ENCODE peak calls at places on chromosomes 16 and 17, in seven cellular contexts. I is colonic mucosa; W is cardiac muscle cell; G is adrenal gland; Y is keratinocyte; P is CD8-positive, alpha-beta T cell; T is lung. F is an unnamed sample.

GRCh38 chr17:77487677-77488530 is 347.1 kb downstream of the SEC14L1 start:
- DNase-seq in Y (no peak), G (no peak), P (no peak), T (no peak), W (no peak), I (no peak), F (no peak)

GRCh38 chr16:58125781-58126335 is 3.3 kb downstream of the CFAP20 start:
- DNase-seq in I (no peak), W (no peak), P (no peak), Y (no peak), G (no peak), T (no peak), F (no peak)

GRCh38 chr17:1714980-1715802 is 5.0 kb upstream of the TLCD2 start:
- DNase-seq in I (peak; percentile 87), Y (no peak), T (peak; percentile 89), P (no peak), W (peak; percentile 96), G (peak; percentile 97), F (no peak)

GRCh38 chr17:18258356-18259038 is at the start of gene FLII:
- DNase-seq in T (peak; percentile 39), W (peak; percentile 35), I (peak; percentile 68), G (peak; percentile 58), P (peak; percentile 21), Y (no peak), F (peak; percentile 61)

GRCh38 chr17:48995871-48996695 is 1.1 kb upstream of the IGF2BP1 start:
- DNase-seq in W (no peak), I (no peak), P (no peak), G (no peak), Y (no peak), T (no peak), F (no peak)

GRCh38 chr16:84198401-84198800 is 7.4 kb downstream of the ADAD2 start:
- DNase-seq in P (no peak), I (no peak), G (no peak), T (no peak), W (peak; percentile 75), Y (no peak), F (no peak)

GRCh38 chr16:10895053-10895946 is 18.3 kb downstream of the CIITA start:
- DNase-seq in P (no peak), Y (no peak), I (peak; percentile 47), T (no peak), W (peak; percentile 51), G (no peak), F (peak; percentile 57)

GRCh38 chr17:79002796-79003593 is 6.6 kb downstream of the CANT1 start:
- DNase-seq in G (no peak), I (peak; percentile 25), W (no peak), Y (no peak), P (no peak), T (no peak), F (no peak)

GRCh38 chr17:81665205-81666091 is 957 bp downstream of the OXLD1 start:
- DNase-seq in T (no peak), G (no peak), Y (no peak), P (no peak), W (peak; percentile 30), I (peak; percentile 36), F (peak; percentile 56)

GRCh38 chr16:77711775-77712174 is 10.5 kb upstream of the NUDT7 start:
- DNase-seq in P (no peak), Y (no peak), W (no peak), T (no peak), G (no peak), I (peak; percentile 34), F (no peak)

GRCh38 chr17:72504783-72505182 is 384.0 kb downstream of the SOX9 start:
- DNase-seq in T (no peak), Y (no peak), P (no peak), I (no peak), G (no peak), W (no peak), F (no peak)

GRCh38 chr17:64001763-64002529 is 3.8 kb downstream of the PRR29 start:
- DNase-seq in I (no peak), G (peak; percentile 37), Y (no peak), T (peak; percentile 79), W (peak; percentile 74), P (no peak), F (no peak)

GRCh38 chr16:29738514-29738913 is 7.3 kb downstream of the C16orf54 start:
- DNase-seq in P (no peak), Y (no peak), G (no peak), W (no peak), T (no peak), I (peak; percentile 63), F (peak; percentile 82)

GRCh38 chr16:75172578-75172977 is 24.3 kb downstream of the ZFP1 start:
- DNase-seq in I (no peak), P (no peak), Y (no peak), T (no peak), W (no peak), G (no peak), F (no peak)
- H3K9me3 ChIP-seq in I (peaks cover 13% of the 10 kb centered on the region), P (peaks cover 32% of the 10 kb centered on the region), Y (peaks cover 47% of the 10 kb centered on the region), T (peaks cover 31% of the 10 kb centered on the region), W (peaks cover 13% of the 10 kb centered on the region), G (peaks cover 33% of the 10 kb centered on the region), F (peaks cover 85% of the 10 kb centered on the region)

GRCh38 chr17:39702901-39703893 is 3.3 kb downstream of the ERBB2 start:
- DNase-seq in T (no peak), I (no peak), P (no peak), Y (no peak), G (no peak), W (no peak), F (no peak)

GRCh38 chr17:39703913-39704312 is 4.0 kb downstream of the ERBB2 start:
- DNase-seq in I (no peak), P (no peak), Y (no peak), W (no peak), G (no peak), T (no peak), F (no peak)

GRCh38 chr17:39701012-39701783 is 1.3 kb downstream of the ERBB2 start:
- DNase-seq in P (no peak), G (no peak), Y (no peak), I (peak; percentile 90), T (no peak), W (no peak), F (no peak)

GRCh38 chr17:39700148-39700987 is 504 bp downstream of the ERBB2 start:
- DNase-seq in P (no peak), W (peak; percentile 32), T (no peak), Y (no peak), I (no peak), G (no peak), F (no peak)

DNA sequence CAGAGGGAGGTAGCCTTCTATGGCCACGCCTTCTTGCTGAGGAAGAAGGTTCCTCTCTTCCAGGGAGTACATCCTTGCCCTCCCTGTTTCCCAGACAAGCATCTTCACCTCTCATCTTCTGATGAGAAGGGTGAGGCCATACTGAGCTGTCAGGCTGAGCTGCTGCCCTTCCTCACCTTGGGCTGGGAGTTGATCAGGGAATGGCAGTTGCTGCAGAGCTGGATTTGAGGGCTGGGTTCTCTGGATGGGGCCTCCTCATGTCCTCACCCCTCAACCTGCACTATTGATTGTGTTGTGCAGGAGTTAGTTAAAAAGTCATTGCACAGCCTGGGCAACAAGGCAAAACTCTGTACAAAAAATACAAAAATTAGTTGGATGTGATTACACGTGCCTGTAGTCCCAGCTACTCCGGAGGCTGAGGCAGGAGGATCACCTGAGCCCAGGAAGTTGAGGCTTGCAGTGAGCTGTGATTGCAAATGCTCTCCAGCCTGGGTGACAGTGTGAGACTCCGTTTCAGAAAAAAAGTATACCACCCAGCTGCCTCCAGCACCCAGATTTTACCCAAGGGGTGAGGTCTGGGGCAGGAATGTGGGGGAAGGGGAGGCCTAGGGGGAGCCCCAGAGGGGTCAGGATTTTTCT is 2.0 kb downstream of the ERBB2 start:
- DNase-seq in Y (no peak), G (no peak), T (no peak), W (no peak), P (no peak), I (no peak), F (no peak)
- H3K4me1 ChIP-seq in Y (peaks cover 38% of the 10 kb centered on the region), G (no peaks in the 10 kb centered on the region), T (peaks cover 20% of the 10 kb centered on the region), W (peaks cover 55% of the 10 kb centered on the region), P (peaks cover 20% of the 10 kb centered on the region), I (peaks cover 22% of the 10 kb centered on the region), F (peaks cover 7% of the 10 kb centered on the region)

GRCh38 chr17:22512506-22512905 is 820.2 kb downstream of the KCNJ18 start:
- DNase-seq in Y (no peak), T (no peak), G (no peak), P (no peak), W (no peak), I (no peak), F (no peak)
- H3K9me3 ChIP-seq in Y (peaks cover 3% of the 10 kb centered on the region), T (no peaks in the 10 kb centered on the region), G (no peaks in the 10 kb centered on the region), P (no peaks in the 10 kb centered on the region), W (no peaks in the 10 kb centered on the region), I (no peaks in the 10 kb centered on the region), F (no peaks in the 10 kb centered on the region)

DNA sequence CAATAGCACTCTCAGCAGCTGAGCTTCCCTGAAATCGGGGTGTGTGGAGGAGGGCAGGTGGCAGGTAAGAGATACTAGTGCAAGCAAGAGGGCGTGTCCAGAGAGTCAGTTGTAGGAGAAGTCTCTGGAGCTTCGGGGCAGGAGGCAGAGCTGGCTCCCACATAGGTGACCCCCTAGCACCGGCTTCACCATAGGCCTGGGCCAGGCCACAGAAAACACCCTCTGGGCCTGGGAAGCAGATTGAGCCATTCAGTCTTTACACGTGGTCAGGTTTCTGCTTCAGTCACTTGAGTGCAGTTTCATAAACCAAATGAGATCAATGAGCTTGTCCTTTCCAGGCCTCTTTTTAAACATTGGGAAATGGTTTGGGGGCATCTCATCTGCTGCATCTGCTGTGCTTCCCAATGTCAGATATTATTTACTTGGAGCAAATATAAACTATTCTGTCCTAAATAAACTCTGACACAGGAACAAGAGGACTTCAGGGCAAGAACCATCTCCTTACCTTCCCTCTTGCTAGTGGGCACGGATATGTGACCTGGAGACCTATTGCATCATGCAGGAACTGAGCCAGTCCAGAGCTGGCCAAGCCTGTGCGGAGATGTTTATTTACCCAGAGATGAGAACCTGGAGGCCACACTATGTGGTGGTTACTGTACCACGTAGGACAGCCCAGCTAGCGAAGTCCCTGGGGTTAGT is 16.1 kb downstream of the CCR7 start:
- DNase-seq in G (peak; percentile 51), Y (no peak), P (no peak), T (peak; percentile 77), I (peak; percentile 35), W (peak; percentile 85), F (no peak)
- H3K4me1 ChIP-seq in G (peaks cover 58% of the 10 kb centered on the region), Y (peaks cover 25% of the 10 kb centered on the region), P (peaks cover 88% of the 10 kb centered on the region), T (peaks cover 42% of the 10 kb centered on the region), I (no peaks in the 10 kb centered on the region), W (peaks cover 22% of the 10 kb centered on the region), F (peaks cover 51% of the 10 kb centered on the region)

DNA sequence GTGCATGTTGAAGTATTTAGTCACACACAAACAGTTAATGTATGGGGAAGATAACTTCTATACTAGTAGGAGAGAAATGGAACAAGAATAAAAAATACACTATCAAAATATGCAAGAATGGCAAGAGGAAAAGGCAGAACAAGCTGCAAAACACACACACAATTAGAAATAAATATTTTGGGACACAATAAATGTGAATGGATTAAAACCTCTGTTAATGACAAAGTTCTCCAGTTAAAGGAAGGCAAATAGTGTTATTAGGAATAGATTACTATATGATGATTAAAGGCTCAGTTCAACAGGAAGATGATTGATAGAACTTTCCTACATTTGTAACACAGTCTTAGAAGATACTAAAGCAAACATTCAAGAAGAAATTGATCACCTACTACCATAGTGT is 106.3 kb upstream of the ZNF750 start:
- DNase-seq in G (no peak), T (no peak), Y (no peak), W (no peak), P (no peak), I (no peak), F (no peak)
- H3K9me3 ChIP-seq in G (peaks cover 21% of the 10 kb centered on the region), T (peaks cover 6% of the 10 kb centered on the region), Y (peaks cover 16% of the 10 kb centered on the region), W (no peaks in the 10 kb centered on the region), P (peaks cover 13% of the 10 kb centered on the region), I (no peaks in the 10 kb centered on the region), F (no peaks in the 10 kb centered on the region)

F was measured in naive thymus-derived CD4-positive, alpha-beta T cell.